ENCODE peak calls at places on chromosomes 2 and 18, in five cellular contexts. Q, S, T, E and Z are unnamed samples.

GRCh38 chr2:7052404-7052803 is 135.2 kb downstream of the RNF144A start:
- ATAC-seq in Q (no peak), S (no peak), T (no peak), E (no peak), Z (peak; percentile 29)

GRCh38 chr18:44893045-44893706 is 212.5 kb downstream of the SETBP1 start:
- ATAC-seq in Q (no peak), S (no peak), T (no peak), E (no peak), Z (no peak)

GRCh38 chr2:175575346-175576258 is 394.1 kb upstream of the ATP5MC3 start:
- ATAC-seq in Q (no peak), S (no peak), T (no peak), E (no peak), Z (no peak)

GRCh38 chr2:109333414-109334194 is 204.6 kb downstream of the SH3RF3 start:
- ATAC-seq in Q (no peak), S (no peak), T (no peak), E (no peak), Z (no peak)

GRCh38 chr2:239736358-239737143 is 288.6 kb downstream of the NDUFA10 start:
- ATAC-seq in Q (no peak), S (peak; percentile 7), T (no peak), E (peak; percentile 35), Z (peak; percentile 21)

GRCh38 chr2:105410554-105410953 is 11.7 kb upstream of the FHL2 start:
- ATAC-seq in Q (peak; percentile 75), S (no peak), T (peak; percentile 61), E (no peak), Z (peak; percentile 48)

GRCh38 chr18:54209471-54210180 is 14.8 kb downstream of the MBD2 start:
- ATAC-seq in Q (peak; percentile 44), S (no peak), T (no peak), E (no peak), Z (no peak)

GRCh38 chr2:56626927-56627326 is 443.1 kb downstream of the CCDC85A start:
- ATAC-seq in Q (no peak), S (no peak), T (no peak), E (no peak), Z (no peak)

GRCh38 chr18:74233933-74234325 is 57.8 kb downstream of the CYB5A start:
- ATAC-seq in Q (no peak), S (peak; percentile 21), T (peak; percentile 7), E (no peak), Z (no peak)

GRCh38 chr2:117587310-117587709 is 227.2 kb upstream of the DDX18 start:
- ATAC-seq in Q (no peak), S (no peak), T (no peak), E (no peak), Z (no peak)

GRCh38 chr2:27281855-27282559 is at the start of gene TRIM54:
- ATAC-seq in Q (no peak), S (no peak), T (peak; percentile 86), E (no peak), Z (peak; percentile 34)

GRCh38 chr18:74806700-74807416 is 209.2 kb downstream of the ZNF407 start:
- ATAC-seq in Q (peak; percentile 99), S (peak; percentile 48), T (peak; percentile 54), E (peak; percentile 92), Z (peak; percentile 100)

GRCh38 chr2:139378373-139378772 is 598.2 kb upstream of the NXPH2 start:
- ATAC-seq in Q (no peak), S (no peak), T (no peak), E (no peak), Z (no peak)

GRCh38 chr2:239441724-239442123 is 40.9 kb upstream of the HDAC4 start:
- ATAC-seq in Q (no peak), S (no peak), T (no peak), E (no peak), Z (no peak)

GRCh38 chr2:101870444-101870843 is 121.3 kb upstream of the IL1R2 start:
- ATAC-seq in Q (no peak), S (no peak), T (no peak), E (no peak), Z (no peak)

GRCh38 chr2:136905779-136906178 is 140.4 kb downstream of the THSD7B start:
- ATAC-seq in Q (no peak), S (no peak), T (no peak), E (no peak), Z (no peak)

GRCh38 chr2:161059388-161059787 is 100.8 kb upstream of the TANK start:
- ATAC-seq in Q (no peak), S (no peak), T (no peak), E (no peak), Z (no peak)

GRCh38 chr2:120793682-120794403 is 58.2 kb downstream of the GLI2 start:
- ATAC-seq in Q (peak; percentile 26), S (peak; percentile 51), T (peak; percentile 26), E (no peak), Z (peak; percentile 63)

GRCh38 chr2:10499911-10500521 is 51.9 kb upstream of the ODC1 start:
- ATAC-seq in Q (no peak), S (no peak), T (no peak), E (peak; percentile 26), Z (no peak)

GRCh38 chr2:233844836-233845235 is 9.5 kb downstream of the HJURP start:
- ATAC-seq in Q (no peak), S (no peak), T (no peak), E (no peak), Z (no peak)

GRCh38 chr2:189312211-189312610 is 129.1 kb upstream of the WDR75 start:
- ATAC-seq in Q (no peak), S (no peak), T (no peak), E (no peak), Z (no peak)

GRCh38 chr18:61838521-61838920 is 54.3 kb downstream of the RNF152 start:
- ATAC-seq in Q (no peak), S (no peak), T (no peak), E (no peak), Z (no peak)